ENCODE peak calls at places on chromosome 14, in seven cellular contexts. T is SK-N-SH, Y is GM12892, D is HepG2, H is GM12878, R is K562, I is H1. C is an unnamed sample.

GRCh38 chr14:76280221-76280620 is 95.7 kb upstream of the ESRRB start:
- DNase-seq in T (no peak), Y (no peak), D (no peak), H (no peak), R (no peak), I (no peak), C (no peak)

GRCh38 chr14:55600784-55601561 is 21.0 kb downstream of the KTN1 start:
- DNase-seq in T (no peak), Y (no peak), D (no peak), H (no peak), R (no peak), I (no peak), C (no peak)

GRCh38 chr14:59183150-59183549 is 5.3 kb upstream of the DAAM1 start:
- DNase-seq in T (no peak), Y (no peak), D (no peak), H (no peak), R (no peak), I (no peak), C (no peak)

GRCh38 chr14:105473033-105473676 is 1.5 kb upstream of the CRIP2 start:
- DNase-seq in T (peak), Y (no peak), D (no peak), H (no peak), R (no peak), I (no peak), C (no peak)

GRCh38 chr14:34713681-34714319 is 593 bp downstream of the CFL2 start:
- DNase-seq in T (no peak), Y (no peak), D (peak), H (no peak), R (peak), I (no peak), C (no peak)

GRCh38 chr14:44833376-44833775 is 128.4 kb downstream of the KLHL28 start:
- DNase-seq in T (no peak), Y (no peak), D (no peak), H (no peak), R (no peak), I (no peak), C (no peak)

GRCh38 chr14:101953151-101953550 is 11.2 kb upstream of the DYNC1H1 start:
- DNase-seq in T (no peak), Y (no peak), D (no peak), H (no peak), R (no peak), I (no peak), C (no peak)

GRCh38 chr14:39998114-39998513 is 565.9 kb upstream of the FBXO33 start:
- DNase-seq in T (no peak), Y (no peak), D (no peak), H (no peak), R (no peak), I (no peak), C (no peak)

GRCh38 chr14:53709381-53709780 is 247.2 kb downstream of the BMP4 start:
- DNase-seq in T (no peak), Y (no peak), D (no peak), H (no peak), R (no peak), I (no peak), C (no peak)

GRCh38 chr14:102644523-102644922 is 52.1 kb downstream of the RCOR1 start:
- DNase-seq in T (no peak), Y (no peak), D (no peak), H (no peak), R (no peak), I (no peak), C (no peak)

GRCh38 chr14:63470877-63471565 is 72.2 kb downstream of the PPP2R5E start:
- DNase-seq in T (no peak), Y (no peak), D (peak), H (peak), R (no peak), I (no peak), C (no peak)

GRCh38 chr14:53620325-53620716 is 336.3 kb downstream of the BMP4 start:
- DNase-seq in T (no peak), Y (no peak), D (no peak), H (no peak), R (no peak), I (no peak), C (no peak)

GRCh38 chr14:35254736-35255135 is 37.4 kb upstream of the PSMA6 start:
- DNase-seq in T (no peak), Y (no peak), D (no peak), H (peak), R (no peak), I (no peak), C (no peak)

GRCh38 chr14:88516742-88517418 is 37.9 kb downstream of the PTPN21 start:
- DNase-seq in T (no peak), Y (no peak), D (peak), H (no peak), R (no peak), I (no peak), C (no peak)

GRCh38 chr14:89384023-89384422 is 33.0 kb downstream of the FOXN3 start:
- DNase-seq in T (no peak), Y (peak), D (no peak), H (peak), R (no peak), I (no peak), C (peak)

GRCh38 chr14:34682787-34683321 is 31.5 kb downstream of the CFL2 start:
- DNase-seq in T (no peak), Y (peak), D (no peak), H (no peak), R (no peak), I (no peak), C (peak)

GRCh38 chr14:54451961-54452360 is 10.8 kb upstream of the CNIH1 start:
- DNase-seq in T (no peak), Y (no peak), D (peak), H (no peak), R (no peak), I (no peak), C (no peak)

GRCh38 chr14:59438148-59438766 is 26.9 kb downstream of the GPR135 start:
- DNase-seq in T (no peak), Y (no peak), D (no peak), H (no peak), R (no peak), I (no peak), C (no peak)

GRCh38 chr14:92560106-92560865 is 46.7 kb downstream of the RIN3 start:
- DNase-seq in T (no peak), Y (no peak), D (no peak), H (no peak), R (no peak), I (no peak), C (no peak)

GRCh38 chr14:75982724-75983358 is 1.0 kb upstream of the TGFB3 start:
- DNase-seq in T (no peak), Y (no peak), D (no peak), H (no peak), R (no peak), I (no peak), C (no peak)

DNA sequence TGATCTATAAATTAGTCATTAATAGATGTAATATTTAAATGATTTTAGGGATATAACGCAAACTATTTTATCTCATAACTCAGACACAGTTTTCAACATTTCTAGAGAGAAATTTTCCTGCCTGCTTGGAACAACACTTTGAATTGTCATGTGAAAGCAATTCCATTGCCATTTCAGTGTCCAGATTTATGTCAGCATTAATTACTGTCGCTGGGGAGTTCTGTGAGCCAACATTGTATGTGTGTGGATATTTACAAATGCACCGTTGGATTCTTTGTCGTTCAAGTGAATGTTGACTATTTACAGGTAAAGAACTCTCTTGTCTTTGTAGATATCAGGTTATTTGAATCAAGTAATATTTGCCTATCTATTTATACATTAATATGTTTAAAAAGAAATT is 465.3 kb upstream of the RGS6 start:
- DNase-seq in T (no peak), Y (no peak), D (no peak), H (no peak), R (no peak), I (no peak), C (no peak)
- TF ChIP-seq TAF1 in T (no peak), Y (no peak), D (no peak), H (no peak), R (no peak), I (no peak), C (no peak)

GRCh38 chr14:30131698-30132097 is 204.1 kb upstream of the PRKD1 start:
- DNase-seq in T (no peak), Y (no peak), D (no peak), H (no peak), R (no peak), I (no peak), C (no peak)
- TF ChIP-seq TAF1 in T (no peak), Y (no peak), D (no peak), H (no peak), R (no peak), I (no peak), C (no peak)

GRCh38 chr14:67539116-67539515 is 6.0 kb downstream of the PLEKHH1 start:
- DNase-seq in T (no peak), Y (no peak), D (no peak), H (no peak), R (no peak), I (no peak), C (no peak)

GRCh38 chr14:67541448-67542387 is 8.6 kb downstream of the PLEKHH1 start:
- DNase-seq in T (no peak), Y (no peak), D (no peak), H (no peak), R (peak), I (no peak), C (no peak)

GRCh38 chr14:67537736-67538135 is 4.6 kb downstream of the PLEKHH1 start:
- DNase-seq in T (no peak), Y (no peak), D (no peak), H (no peak), R (no peak), I (no peak), C (no peak)

GRCh38 chr14:67536087-67536486 is 3.0 kb downstream of the PLEKHH1 start:
- DNase-seq in T (no peak), Y (no peak), D (no peak), H (no peak), R (no peak), I (no peak), C (no peak)

DNA sequence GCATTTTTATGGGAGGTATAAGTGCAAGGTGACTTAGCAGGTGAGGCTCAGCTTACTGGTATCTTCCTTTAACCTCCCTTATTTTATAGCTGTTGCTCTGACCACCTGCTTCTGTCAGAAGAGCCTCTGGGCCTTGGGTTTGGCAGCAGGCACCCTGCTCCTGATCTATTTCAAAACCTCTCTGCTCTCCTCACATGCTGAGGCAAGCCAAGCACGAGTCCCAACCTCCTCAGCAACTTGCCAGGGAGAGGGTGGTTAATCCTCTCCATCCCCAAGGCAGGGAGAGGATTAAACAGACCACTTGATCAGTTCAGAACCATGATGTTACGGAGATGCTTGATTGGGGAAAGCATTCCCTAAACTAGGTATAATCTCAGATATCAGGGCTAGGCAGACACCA is 5.4 kb downstream of the PLEKHH1 start:
- DNase-seq in T (no peak), Y (no peak), D (no peak), H (no peak), R (no peak), I (no peak), C (no peak)
- TF ChIP-seq TAF1 in T (no peak), Y (no peak), D (no peak), H (no peak), R (no peak), I (no peak), C (no peak)

DNA sequence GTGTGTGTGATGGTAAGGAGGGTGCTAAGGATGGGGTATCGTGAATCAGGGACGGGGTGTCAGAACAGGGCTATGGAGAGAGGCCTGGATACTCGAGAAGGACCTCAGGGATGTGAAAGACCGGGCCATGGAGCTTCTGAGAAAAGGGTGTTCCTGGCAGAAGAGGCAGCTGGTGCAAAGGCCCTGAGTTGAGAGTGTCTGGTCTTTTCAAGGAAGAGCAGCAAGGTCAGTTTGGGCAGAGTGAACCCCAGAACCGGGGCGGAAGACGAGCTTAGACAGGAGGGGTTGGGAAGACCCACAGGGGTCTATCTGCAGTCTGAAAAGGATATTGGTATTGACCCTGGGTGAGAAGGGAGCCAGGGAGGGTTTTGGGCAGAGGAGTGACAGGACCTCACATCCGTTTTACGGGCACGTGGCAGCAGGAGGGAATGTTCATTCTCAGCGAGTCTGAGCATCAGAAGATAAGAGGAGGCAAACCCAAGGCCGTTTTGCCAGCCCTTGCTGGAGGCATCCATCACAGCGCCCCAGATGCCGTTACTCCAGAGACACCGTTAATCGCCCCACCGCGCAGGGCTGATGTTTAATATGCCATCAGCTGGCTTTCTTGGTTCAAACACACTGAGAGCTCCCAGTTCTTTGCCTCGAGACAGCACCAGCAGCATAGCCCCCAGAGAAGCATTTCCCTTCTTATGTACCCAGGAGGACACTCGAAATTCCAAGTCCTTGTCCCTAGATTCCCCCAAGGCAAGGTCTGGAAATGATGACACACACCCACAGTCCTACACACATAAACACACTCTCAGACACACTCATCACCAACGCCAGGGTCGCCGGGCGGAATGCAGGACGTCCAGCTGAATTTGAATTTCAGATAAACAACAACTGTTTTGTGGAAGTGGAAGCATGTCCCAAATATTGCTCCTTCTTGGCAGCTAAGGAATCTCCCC is 41.4 kb upstream of the EML1 start:
- DNase-seq in T (no peak), Y (no peak), D (no peak), H (no peak), R (no peak), I (no peak), C (no peak)
- TF ChIP-seq TAF1 in T (no peak), Y (no peak), D (no peak), H (no peak), R (no peak), I (no peak), C (no peak)

GRCh38 chr14:71730471-71730870 is 201.8 kb upstream of the RGS6 start:
- DNase-seq in T (no peak), Y (no peak), D (no peak), H (no peak), R (no peak), I (no peak), C (no peak)
- TF ChIP-seq TAF1 in T (no peak), Y (no peak), D (no peak), H (no peak), R (no peak), I (no peak), C (no peak)

GRCh38 chr14:23013056-23014054 is 3.4 kb upstream of the C14orf93 start:
- DNase-seq in T (peak), Y (no peak), D (no peak), H (no peak), R (no peak), I (no peak), C (no peak)
- TF ChIP-seq TAF1 in T (no peak), Y (no peak), D (no peak), H (no peak), R (no peak), I (no peak), C (no peak)

C was measured in GM12891.